ENCODE peak calls at places on chromosomes 13 and 19, in six cellular contexts. X is A549, M is AG10803, Y is foreskin fibroblast, J is AG09319, C is nephron progenitor cell. Q is an unnamed sample.

GRCh38 chr13:36297600-36298338 is at the start of gene CCDC169:
- DNase-seq in X (peak), J (no peak), C (peak), M (peak), Y (peak), Q (peak)

GRCh38 chr13:75864718-75865117 is 228.6 kb downstream of the LMO7 start:
- DNase-seq in C (no peak), M (peak), X (no peak), Y (peak), J (no peak), Q (no peak)

GRCh38 chr19:55442372-55443044 is 592 bp downstream of the SHISA7 start:
- DNase-seq in J (no peak), M (no peak), Y (no peak), X (no peak), C (no peak), Q (no peak)

GRCh38 chr13:27968316-27969072 is 621 bp downstream of the CDX2 start:
- DNase-seq in Y (no peak), M (no peak), J (no peak), C (peak), X (no peak), Q (peak)

GRCh38 chr13:73833331-73834070 is 300.7 kb downstream of the KLF12 start:
- DNase-seq in J (no peak), M (peak), C (no peak), Y (no peak), X (no peak), Q (no peak)

GRCh38 chr19:41928754-41929535 is 696 bp upstream of the ERFL start:
- DNase-seq in C (no peak), X (no peak), J (no peak), Y (no peak), M (no peak), Q (no peak)

GRCh38 chr19:54248016-54248601 is 5.5 kb upstream of the LILRA6 start:
- DNase-seq in J (no peak), M (no peak), Y (peak), X (no peak), C (no peak), Q (no peak)

GRCh38 chr19:13031917-13032623 is 36.8 kb downstream of the NFIX start:
- DNase-seq in X (no peak), M (peak), J (no peak), C (no peak), Y (peak), Q (no peak)

GRCh38 chr13:29852464-29853054 is 2.1 kb upstream of the UBL3 start:
- DNase-seq in C (no peak), M (peak), J (no peak), X (no peak), Y (peak), Q (no peak)

GRCh38 chr19:55640043-55640576 is 692 bp upstream of the ZNF580 start:
- DNase-seq in X (no peak), J (no peak), M (peak), C (no peak), Y (peak), Q (peak)

GRCh38 chr13:100521912-100522490 is 66.6 kb downstream of the GGACT start:
- DNase-seq in Y (no peak), C (no peak), J (no peak), M (no peak), X (no peak), Q (no peak)

GRCh38 chr13:23751195-23751594 is 138.0 kb downstream of the MIPEP start:
- DNase-seq in X (no peak), J (no peak), Y (no peak), C (no peak), M (no peak), Q (no peak)

GRCh38 chr19:29687897-29688728 is 22.9 kb downstream of the PLEKHF1 start:
- DNase-seq in J (no peak), Y (peak), C (no peak), X (no peak), M (peak), Q (no peak)

GRCh38 chr13:36518707-36519106 is 86.4 kb downstream of the CCNA1 start:
- DNase-seq in C (no peak), M (no peak), Y (no peak), X (no peak), J (no peak), Q (no peak)

GRCh38 chr19:5403968-5404640 is 51.1 kb upstream of the ZNRF4 start:
- DNase-seq in Y (peak), C (peak), X (peak), M (peak), J (peak), Q (peak)

GRCh38 chr13:33968520-33969507 is 150.9 kb downstream of the RFC3 start:
- DNase-seq in J (no peak), X (no peak), M (no peak), C (no peak), Y (no peak), Q (no peak)

GRCh38 chr19:6041991-6042421 is 64.1 kb upstream of the RANBP3 start:
- DNase-seq in Y (no peak), J (no peak), X (no peak), M (no peak), C (no peak), Q (peak)

GRCh38 chr13:78131811-78132210 is 213.2 kb upstream of the EDNRB start:
- DNase-seq in C (no peak), Y (no peak), X (no peak), J (no peak), M (peak), Q (no peak)
- TF ChIP-seq CTCF in C (peak), Y (peak), X (peak), J (peak), M (peak), Q (peak)

DNA sequence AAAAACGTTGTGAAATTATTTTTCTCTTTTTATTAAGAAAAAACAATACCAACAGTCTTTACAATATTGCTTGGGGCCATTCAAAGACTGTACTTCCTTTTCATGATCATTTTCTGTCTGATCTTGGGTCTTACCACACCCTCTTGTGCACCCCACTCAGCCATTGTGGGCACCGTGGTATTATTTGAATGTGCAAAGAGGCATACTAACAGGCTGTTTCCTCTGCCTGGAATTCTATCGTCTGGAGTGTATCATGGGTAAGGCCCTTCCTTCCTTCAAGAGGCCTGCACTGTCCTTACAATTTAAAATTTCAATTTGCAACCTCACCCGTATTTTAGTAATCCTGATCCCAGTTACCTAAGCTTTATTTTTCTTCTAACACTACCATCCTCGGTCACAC is 76.5 kb downstream of the FGF14 start:
- DNase-seq in J (no peak), X (no peak), Y (no peak), M (no peak), C (no peak), Q (no peak)
- TF ChIP-seq CTCF in J (no peak), X (no peak), Y (no peak), M (no peak), C (no peak), Q (no peak)

GRCh38 chr13:51922771-51923480 is 61.2 kb downstream of the CCDC70 start:
- DNase-seq in J (no peak), C (no peak), M (no peak), Y (no peak), X (no peak), Q (peak)

GRCh38 chr13:51920267-51920666 is 58.5 kb downstream of the CCDC70 start:
- DNase-seq in C (no peak), Y (no peak), X (no peak), J (no peak), M (no peak), Q (no peak)

GRCh38 chr13:51923983-51924539 is 62.3 kb downstream of the CCDC70 start:
- DNase-seq in J (no peak), M (no peak), C (no peak), X (peak), Y (no peak), Q (peak)

GRCh38 chr13:51920786-51921185 is 59.0 kb downstream of the CCDC70 start:
- DNase-seq in C (no peak), X (no peak), J (no peak), Y (no peak), M (no peak), Q (no peak)

GRCh38 chr13:51921790-51922740 is 60.3 kb downstream of the CCDC70 start:
- DNase-seq in Y (peak), J (no peak), C (no peak), X (no peak), M (no peak), Q (peak)
- TF ChIP-seq CTCF in Y (no peak), J (no peak), C (no peak), X (no peak), M (no peak), Q (no peak)

GRCh38 chr13:109427695-109428094 is 358.7 kb downstream of the IRS2 start:
- DNase-seq in C (no peak), J (no peak), X (no peak), M (no peak), Y (no peak), Q (no peak)
- TF ChIP-seq CTCF in C (no peak), J (no peak), X (no peak), M (no peak), Y (no peak), Q (no peak)

DNA sequence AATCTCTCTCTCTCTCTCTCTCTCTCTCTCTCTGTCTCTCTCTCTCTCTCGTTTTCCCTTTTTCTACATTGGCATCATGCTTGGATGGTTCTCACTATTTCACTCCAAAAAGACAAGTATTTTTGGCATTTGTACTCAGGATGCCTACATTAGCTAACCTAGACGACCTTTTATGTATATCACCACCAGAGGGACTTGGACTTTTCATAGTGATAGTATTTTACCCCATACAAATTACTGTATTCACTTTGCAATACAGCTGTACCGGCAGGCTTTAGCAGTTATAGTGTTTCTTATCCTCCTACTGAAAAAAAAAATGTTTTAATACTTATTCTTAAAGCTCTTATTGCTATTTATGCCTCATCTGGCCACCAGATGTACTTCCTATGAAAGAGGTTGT is 687.2 kb upstream of the KLHL1 start:
- DNase-seq in Y (peak), X (no peak), J (no peak), C (no peak), M (no peak), Q (no peak)
- TF ChIP-seq CTCF in Y (no peak), X (no peak), J (no peak), C (peak), M (no peak), Q (peak)

DNA sequence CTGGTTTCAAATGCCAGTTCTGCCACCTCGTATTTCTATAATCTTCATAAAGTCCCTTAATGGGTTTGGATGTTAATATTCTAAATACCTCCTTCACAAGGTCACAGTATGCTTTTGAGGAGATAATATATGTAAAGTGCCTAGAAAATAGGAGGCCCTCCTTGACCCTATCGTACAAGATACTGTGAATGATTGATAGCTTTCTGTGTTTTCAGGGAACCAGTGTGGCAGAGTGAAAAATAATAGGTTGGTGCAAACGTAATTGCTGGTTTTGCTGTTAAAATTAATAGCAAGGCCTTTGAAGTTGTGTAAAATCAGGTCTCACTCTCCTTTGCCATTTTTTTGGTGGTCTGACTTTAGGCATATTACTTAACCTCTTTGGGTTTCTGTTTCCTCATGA is 77.5 kb upstream of the SCEL start:
- DNase-seq in M (no peak), Y (no peak), J (no peak), C (no peak), X (no peak), Q (no peak)
- TF ChIP-seq CTCF in M (no peak), Y (no peak), J (no peak), C (no peak), X (no peak), Q (no peak)

Q was measured in type B pancreatic cell.